ENCODE peak calls at places on chromosomes 11 and 22, in four cellular contexts. G, J, R and X are unnamed samples.

GRCh38 chr11:128453444-128454336 is 133.7 kb downstream of the ETS1 start:
- DNase-seq in G (peak; percentile 97), J (no peak), R (peak; percentile 96), X (no peak)

GRCh38 chr22:22398530-22399327 is 109.8 kb downstream of the ZNF280B start:
- DNase-seq in G (no peak), J (no peak), R (no peak), X (no peak)

GRCh38 chr22:28951969-28952521 is 68.7 kb downstream of the ZNRF3 start:
- DNase-seq in R (peak; percentile 49), G (peak; percentile 90), J (peak; percentile 59), X (no peak)

GRCh38 chr22:24087071-24087795 is 76.1 kb downstream of the CABIN1 start:
- DNase-seq in J (no peak), R (no peak), G (no peak), X (no peak)

GRCh38 chr11:103729653-103730052 is 306.8 kb upstream of the DDI1 start:
- DNase-seq in J (no peak), G (no peak), R (peak; percentile 29), X (no peak)

GRCh38 chr11:19723572-19724342 is 11.1 kb downstream of the NAV2 start:
- DNase-seq in R (peak; percentile 27), G (no peak), J (no peak), X (no peak)

GRCh38 chr11:45620243-45620642 is 45.2 kb downstream of the CHST1 start:
- DNase-seq in R (no peak), J (no peak), G (no peak), X (no peak)

GRCh38 chr22:47190957-47191323 is 428.5 kb downstream of the TBC1D22A start:
- DNase-seq in J (no peak), G (no peak), R (no peak), X (no peak)

GRCh38 chr22:45208993-45209838 is 31.5 kb downstream of the KIAA0930 start:
- DNase-seq in J (peak; percentile 85), R (peak; percentile 64), G (no peak), X (peak; percentile 28)

GRCh38 chr22:38868886-38869381 is 3.1 kb downstream of the CBX6 start:
- DNase-seq in J (peak; percentile 91), G (no peak), R (peak; percentile 68), X (peak; percentile 78)

GRCh38 chr11:83694191-83694905 is 408.2 kb upstream of the CCDC90B start:
- DNase-seq in R (no peak), G (no peak), J (no peak), X (no peak)

GRCh38 chr22:32044477-32044876 is 1.4 kb downstream of the SLC5A1 start:
- DNase-seq in R (no peak), J (no peak), G (no peak), X (no peak)

GRCh38 chr22:19663821-19664325 is 50.4 kb upstream of the SEPTIN5 start:
- DNase-seq in J (peak; percentile 31), G (peak; percentile 20), R (peak; percentile 70), X (peak; percentile 94)

GRCh38 chr11:6926208-6927029 is at the start of gene ZNF215:
- DNase-seq in G (peak; percentile 37), J (peak; percentile 92), R (peak; percentile 90), X (no peak)
- H3K4me3 ChIP-seq in G (peak within 1 kb of the TSS; percentile 87), J (peak within 1 kb of the TSS; percentile 65), R (peak within 1 kb of the TSS; percentile 91), X (no peak within 1 kb of the TSS)

DNA sequence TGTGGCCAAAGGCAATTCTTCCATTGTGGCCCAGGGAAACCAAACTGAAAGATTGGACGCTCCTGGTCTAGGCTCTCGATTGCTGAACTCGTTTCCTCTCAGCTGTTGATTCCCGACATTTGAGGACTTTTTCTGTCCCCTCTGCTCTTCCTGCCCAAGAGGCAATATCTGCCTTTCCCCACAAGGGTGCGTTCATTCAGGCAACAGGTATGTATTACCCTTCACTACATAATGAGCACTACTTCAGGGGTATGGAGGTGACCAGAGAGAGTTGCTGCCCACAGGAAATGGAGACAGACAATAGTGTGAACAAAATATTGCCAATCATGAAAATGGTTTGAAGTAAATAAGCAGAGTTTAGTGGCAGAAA is 8.2 kb downstream of the PTH start:
- DNase-seq in R (peak; percentile 21), J (peak; percentile 28), G (no peak), X (no peak)
- TF ChIP-seq CTCF in R (peak; percentile 45), J (peak; percentile 36), G (no peak), X (no peak)

GRCh38 chr22:17946691-17947367 is 77.5 kb downstream of the MICAL3 start:
- DNase-seq in J (no peak), G (no peak), R (no peak), X (peak; percentile 43)
- H3K4me3 ChIP-seq in J (no peak overlapping the region), G (no peak overlapping the region), R (no peak overlapping the region), X (no peak overlapping the region)

DNA sequence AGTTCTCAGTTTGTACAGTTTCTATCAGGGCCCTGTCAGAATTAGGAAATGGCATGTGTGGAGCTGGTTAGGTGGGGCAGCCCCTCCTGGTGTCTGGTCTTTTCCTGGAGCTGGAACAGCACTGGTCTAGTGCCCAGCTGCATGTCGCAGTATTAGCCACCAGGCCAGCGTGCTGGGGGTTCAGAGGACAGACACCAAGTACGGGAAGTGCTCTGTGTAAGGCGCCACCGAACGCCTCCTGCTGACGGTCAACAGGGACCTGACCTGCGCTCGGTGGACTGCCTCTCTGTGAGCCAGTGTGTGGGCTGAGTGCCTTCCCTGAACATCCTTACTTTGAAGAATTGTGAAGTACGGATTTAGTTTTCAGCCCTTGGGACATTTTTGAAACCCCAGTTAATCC is 33.9 kb downstream of the AP2A2 start:
- DNase-seq in G (no peak), R (no peak), J (no peak), X (no peak)
- TF ChIP-seq CTCF in G (no peak), R (no peak), J (no peak), X (no peak)

GRCh38 chr22:27797793-27798525 is 3.6 kb downstream of the MN1 start:
- DNase-seq in J (peak; percentile 57), G (no peak), R (no peak), X (no peak)

GRCh38 chr22:27798526-27799333 is 2.8 kb downstream of the MN1 start:
- DNase-seq in R (peak; percentile 46), J (peak; percentile 67), G (no peak), X (no peak)

GRCh38 chr22:27800250-27801131 is 1.1 kb downstream of the MN1 start:
- DNase-seq in G (no peak), J (peak; percentile 77), R (peak; percentile 33), X (no peak)

GRCh38 chr22:27801197-27801615 is 350 bp downstream of the MN1 start:
- DNase-seq in J (peak; percentile 78), G (no peak), R (peak; percentile 48), X (no peak)

DNA sequence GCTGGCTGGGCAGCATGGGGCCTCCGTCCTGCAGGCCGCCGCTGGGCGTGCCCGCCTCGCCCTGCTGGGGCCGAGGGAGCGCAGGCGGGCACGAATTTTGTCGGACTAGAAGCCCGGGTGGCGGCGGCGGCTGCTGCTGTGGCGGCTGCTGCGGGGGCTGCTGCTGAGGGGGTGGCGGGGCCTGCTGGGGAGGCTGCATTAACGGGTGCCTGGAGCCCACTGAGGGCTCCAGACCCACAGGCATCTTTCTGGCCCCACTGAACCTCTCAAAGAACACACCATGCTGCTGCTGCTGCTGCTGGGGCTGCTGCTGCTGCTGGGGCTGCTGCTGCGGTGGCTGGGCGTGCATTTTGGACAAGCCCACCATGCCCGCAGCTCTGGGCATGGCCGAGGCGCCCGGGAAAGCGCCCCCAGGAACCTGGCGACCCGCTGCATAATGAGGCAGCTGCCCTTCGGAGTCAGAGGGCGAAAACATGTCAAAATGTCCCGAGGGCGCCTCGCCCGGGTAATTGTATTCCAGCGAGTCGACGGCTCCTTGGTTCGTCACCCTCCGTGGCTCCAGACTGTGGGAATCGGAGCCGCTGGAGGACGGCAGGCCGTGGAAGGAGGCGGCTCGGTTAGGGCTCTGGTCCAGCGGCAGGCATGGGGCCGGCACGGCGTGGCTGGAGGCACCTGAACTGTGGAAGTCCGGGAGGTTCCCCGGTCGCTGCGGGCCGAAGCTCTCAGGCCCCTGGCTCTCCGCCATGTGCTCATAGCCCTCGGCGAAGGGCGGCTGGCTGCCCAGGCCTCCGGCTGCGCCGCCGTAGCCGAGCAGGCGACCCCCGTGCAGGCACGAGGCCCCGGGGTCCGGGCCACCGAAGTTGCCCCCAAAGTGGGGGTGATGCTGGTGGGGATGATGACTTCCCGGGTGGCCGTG is 2.0 kb downstream of the MN1 start:
- DNase-seq in R (peak; percentile 29), G (no peak), J (peak; percentile 60), X (no peak)
- H3K4me3 ChIP-seq in R (peak overlapping the region; percentile 73), G (peak overlapping the region; percentile 76), J (peak overlapping the region; percentile 68), X (no peak overlapping the region)

DNA sequence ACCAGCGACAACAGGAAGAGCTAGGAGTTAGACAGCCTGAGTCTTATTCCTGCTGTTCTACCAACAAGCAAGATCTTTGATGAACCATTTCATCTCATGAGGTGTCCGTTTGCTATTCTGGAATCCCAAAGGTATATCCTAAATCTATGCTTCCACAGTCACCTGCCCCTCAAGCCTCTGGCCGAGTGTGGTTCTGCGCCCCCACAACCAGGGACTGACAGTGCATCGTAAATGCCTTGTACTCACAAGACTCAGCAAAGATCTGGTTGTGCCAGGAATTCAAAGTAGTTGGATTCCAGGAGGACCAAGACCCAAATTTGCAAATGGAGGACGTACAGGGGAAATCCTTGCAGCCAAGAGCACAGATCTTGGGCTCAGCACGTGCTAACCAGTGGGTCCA is 47.5 kb upstream of the JAM3 start:
- DNase-seq in R (no peak), G (no peak), J (no peak), X (no peak)
- TF ChIP-seq CTCF in R (no peak), G (no peak), J (no peak), X (no peak)